ENCODE peak calls at places on chromosomes 1 and 21, in six cellular contexts. N is fibroblast of mammary gland, T is heart left ventricle, I is activated T-cell treated with anti-CD3 and anti-CD28 coated beads for 24 hours, O is NAMALWA, M is BJ. J is an unnamed sample.

GRCh38 chr1:51924455-51924854 is 45.9 kb upstream of the NRDC start:
- DNase-seq in N (peak), T (no peak), I (no peak), O (no peak), M (peak), J (peak)

GRCh38 chr1:92310185-92310597 is 11.3 kb downstream of the RPAP2 start:
- DNase-seq in N (peak), T (no peak), I (no peak), O (peak), M (no peak), J (no peak)

GRCh38 chr21:27371688-27372331 is 404.9 kb upstream of the ADAMTS5 start:
- DNase-seq in N (no peak), T (no peak), I (no peak), O (no peak), M (no peak), J (no peak)

GRCh38 chr21:30567617-30568016 is 6.5 kb upstream of the KRTAP19-7 start:
- DNase-seq in N (no peak), T (no peak), I (no peak), O (no peak), M (no peak), J (no peak)

GRCh38 chr21:35189077-35189863 is 140.2 kb upstream of the RUNX1 start:
- DNase-seq in N (peak), T (no peak), I (no peak), O (peak), M (peak), J (no peak)

GRCh38 chr1:92306020-92306419 is 7.2 kb downstream of the RPAP2 start:
- DNase-seq in N (no peak), T (no peak), I (no peak), O (no peak), M (no peak), J (no peak)

GRCh38 chr1:214993419-214993818 is 89.1 kb upstream of the KCNK2 start:
- DNase-seq in N (peak), T (no peak), I (no peak), O (no peak), M (peak), J (no peak)

GRCh38 chr1:67688526-67689219 is 3.7 kb downstream of the GADD45A start:
- DNase-seq in N (no peak), T (no peak), I (no peak), O (no peak), M (no peak), J (no peak)

GRCh38 chr21:37450385-37451044 is 83.9 kb downstream of the DYRK1A start:
- DNase-seq in N (peak), T (no peak), I (no peak), O (no peak), M (no peak), J (no peak)

GRCh38 chr1:165905853-165906252 is 78.4 kb downstream of the UCK2 start:
- DNase-seq in N (no peak), T (no peak), I (no peak), O (no peak), M (no peak), J (no peak)

GRCh38 chr1:40352126-40352525 is 21.4 kb upstream of the SMAP2 start:
- DNase-seq in N (no peak), T (no peak), I (no peak), O (no peak), M (no peak), J (no peak)

GRCh38 chr1:191541741-191542140 is 616.5 kb upstream of the RGS18 start:
- DNase-seq in N (no peak), T (no peak), I (no peak), O (no peak), M (no peak), J (no peak)

GRCh38 chr21:34364921-34365320 is 1.1 kb downstream of the KCNE2 start:
- DNase-seq in N (no peak), T (no peak), I (no peak), O (no peak), M (no peak), J (no peak)

GRCh38 chr1:206787956-206788355 is 15.7 kb upstream of the IL10 start:
- DNase-seq in N (no peak), T (no peak), I (no peak), O (no peak), M (no peak), J (no peak)

GRCh38 chr1:20552728-20553571 is 577 bp downstream of the FAM43B start:
- DNase-seq in N (peak), T (no peak), I (no peak), O (no peak), M (no peak), J (no peak)

GRCh38 chr21:42587036-42587435 is 66.4 kb upstream of the PDE9A start:
- DNase-seq in N (no peak), T (no peak), I (no peak), O (no peak), M (no peak), J (no peak)

GRCh38 chr1:30879940-30880339 is 28.6 kb downstream of the SDC3 start:
- DNase-seq in N (no peak), T (no peak), I (no peak), O (no peak), M (no peak), J (no peak)

GRCh38 chr1:18513995-18514394 is 33.3 kb downstream of the KLHDC7A start:
- DNase-seq in N (no peak), T (no peak), I (no peak), O (no peak), M (no peak), J (no peak)

GRCh38 chr1:211639500-211640361 is 35.7 kb downstream of the NEK2 start:
- DNase-seq in N (peak), T (no peak), I (no peak), O (no peak), M (peak), J (no peak)

GRCh38 chr1:146036990-146037646 is 15.6 kb upstream of the HJV start:
- DNase-seq in N (peak), T (peak), I (peak), O (peak), M (no peak), J (peak)

GRCh38 chr1:228334954-228335353 is 71.7 kb downstream of the TRIM11 start:
- DNase-seq in N (no peak), T (peak), I (no peak), O (no peak), M (no peak), J (no peak)

GRCh38 chr1:209648931-209649776 is 3.1 kb downstream of the LAMB3 start:
- DNase-seq in N (peak), T (no peak), I (no peak), O (no peak), M (peak), J (no peak)

GRCh38 chr1:34057347-34057746 is 107.7 kb downstream of the CSMD2 start:
- DNase-seq in N (no peak), T (no peak), I (no peak), O (no peak), M (no peak), J (no peak)

GRCh38 chr1:17903386-17903785 is 148.3 kb downstream of the ACTL8 start:
- DNase-seq in N (no peak), T (no peak), I (no peak), O (no peak), M (no peak), J (no peak)

GRCh38 chr1:211831558-211832323 is 1.2 kb upstream of the LPGAT1 start:
- DNase-seq in N (no peak), T (no peak), I (no peak), O (peak), M (no peak), J (no peak)

GRCh38 chr1:214280386-214281029 is 451 bp upstream of the SMYD2 start:
- DNase-seq in N (peak), T (peak), I (peak), O (peak), M (no peak), J (no peak)